ENCODE peak calls at places on chromosomes 5 and 9, in eight cellular contexts. D is fibroblast of lung, X is left lung, B is MM.1S, J is tibial nerve, Y is mammary epithelial cell, T is neural progenitor cell, Q is stomach. P is an unnamed sample.
A peak's percentile ranks its signal among the peaks of the same experiment; 100 is the strongest.

GRCh38 chr9:34249274-34249673 is 70.4 kb downstream of the UBAP1 start:
- DNase-seq in B (no peak), D (no peak), J (no peak), X (no peak), Y (peak; percentile 53), T (no peak), Q (no peak), P (no peak)

GRCh38 chr5:149215478-149216042 is 56.1 kb upstream of the AFAP1L1 start:
- DNase-seq in B (no peak), D (peak; percentile 80), Y (no peak), Q (no peak), J (peak; percentile 33), T (no peak), X (no peak), P (no peak)

GRCh38 chr9:75878461-75878860 is 12.0 kb upstream of the PCSK5 start:
- DNase-seq in B (no peak), Y (no peak), J (no peak), T (no peak), D (no peak), Q (no peak), X (no peak), P (no peak)

GRCh38 chr5:145980257-145980656 is 43.9 kb downstream of the SH3RF2 start:
- DNase-seq in B (no peak), X (no peak), Q (no peak), J (no peak), T (no peak), Y (no peak), D (no peak), P (no peak)

GRCh38 chr5:50727149-50727496 is 60.7 kb downstream of the PARP8 start:
- DNase-seq in Y (peak; percentile 54), Q (peak; percentile 50), T (no peak), B (no peak), J (no peak), D (no peak), X (no peak), P (peak; percentile 73)

GRCh38 chr9:36407122-36407723 is 7.2 kb upstream of the RNF38 start:
- DNase-seq in D (peak; percentile 77), J (peak; percentile 56), Y (peak; percentile 60), X (peak; percentile 57), B (peak; percentile 72), Q (peak; percentile 66), T (peak; percentile 77), P (peak; percentile 58)

GRCh38 chr5:132664696-132665209 is 6.8 kb downstream of the IL13 start:
- DNase-seq in B (no peak), D (no peak), Q (peak; percentile 14), J (no peak), X (no peak), Y (no peak), T (no peak), P (no peak)

GRCh38 chr9:107172160-107172978 is 110.7 kb upstream of the RAD23B start:
- DNase-seq in D (peak; percentile 86), B (peak; percentile 76), T (peak; percentile 82), J (peak; percentile 85), Q (peak; percentile 77), X (peak; percentile 41), Y (peak; percentile 64), P (peak; percentile 66)

GRCh38 chr9:134024393-134024792 is 888 bp upstream of the BRD3OS start:
- DNase-seq in J (no peak), X (no peak), Y (no peak), T (no peak), B (no peak), D (no peak), Q (no peak), P (no peak)

GRCh38 chr9:92747459-92748232 is 17.0 kb downstream of the BICD2 start:
- DNase-seq in Q (no peak), B (no peak), X (no peak), J (no peak), T (no peak), Y (peak; percentile 52), D (no peak), P (no peak)

GRCh38 chr5:161421067-161421466 is 125.5 kb downstream of the GABRB2 start:
- DNase-seq in X (no peak), D (no peak), Q (no peak), Y (no peak), J (no peak), T (peak; percentile 5), B (no peak), P (no peak)

GRCh38 chr9:125332527-125332926 is 70.9 kb downstream of the GAPVD1 start:
- DNase-seq in J (no peak), D (no peak), B (peak; percentile 82), Q (no peak), T (no peak), Y (no peak), X (no peak), P (no peak)

GRCh38 chr9:21964925-21965385 is 29.2 kb downstream of the CDKN2A start:
- DNase-seq in Y (peak; percentile 54), X (no peak), B (peak; percentile 13), D (peak; percentile 55), J (no peak), Q (peak; percentile 38), T (peak; percentile 22), P (peak; percentile 72)

GRCh38 chr5:98927242-98927987 is 1.4 kb downstream of the CHD1 start:
- DNase-seq in D (peak; percentile 64), Y (peak; percentile 74), Q (no peak), B (peak; percentile 47), J (peak; percentile 40), X (peak; percentile 53), T (peak; percentile 51), P (no peak)

GRCh38 chr5:179973391-179973790 is 65.7 kb upstream of the TBC1D9B start:
- DNase-seq in Q (no peak), X (no peak), T (no peak), B (no peak), Y (no peak), D (no peak), J (no peak), P (no peak)

GRCh38 chr5:67361932-67362729 is 165.5 kb upstream of the CD180 start:
- DNase-seq in X (no peak), T (no peak), B (no peak), Y (peak; percentile 68), J (no peak), Q (no peak), D (peak; percentile 20), P (no peak)

GRCh38 chr5:16135506-16135905 is 44.1 kb downstream of the MARCHF11 start:
- DNase-seq in T (no peak), B (no peak), D (no peak), Q (no peak), X (no peak), Y (no peak), J (no peak), P (no peak)

GRCh38 chr5:150190503-150190973 is 676 bp downstream of the SLC6A7 start:
- DNase-seq in T (peak; percentile 30), Y (no peak), X (no peak), J (no peak), B (no peak), Q (no peak), D (no peak), P (no peak)

DNA sequence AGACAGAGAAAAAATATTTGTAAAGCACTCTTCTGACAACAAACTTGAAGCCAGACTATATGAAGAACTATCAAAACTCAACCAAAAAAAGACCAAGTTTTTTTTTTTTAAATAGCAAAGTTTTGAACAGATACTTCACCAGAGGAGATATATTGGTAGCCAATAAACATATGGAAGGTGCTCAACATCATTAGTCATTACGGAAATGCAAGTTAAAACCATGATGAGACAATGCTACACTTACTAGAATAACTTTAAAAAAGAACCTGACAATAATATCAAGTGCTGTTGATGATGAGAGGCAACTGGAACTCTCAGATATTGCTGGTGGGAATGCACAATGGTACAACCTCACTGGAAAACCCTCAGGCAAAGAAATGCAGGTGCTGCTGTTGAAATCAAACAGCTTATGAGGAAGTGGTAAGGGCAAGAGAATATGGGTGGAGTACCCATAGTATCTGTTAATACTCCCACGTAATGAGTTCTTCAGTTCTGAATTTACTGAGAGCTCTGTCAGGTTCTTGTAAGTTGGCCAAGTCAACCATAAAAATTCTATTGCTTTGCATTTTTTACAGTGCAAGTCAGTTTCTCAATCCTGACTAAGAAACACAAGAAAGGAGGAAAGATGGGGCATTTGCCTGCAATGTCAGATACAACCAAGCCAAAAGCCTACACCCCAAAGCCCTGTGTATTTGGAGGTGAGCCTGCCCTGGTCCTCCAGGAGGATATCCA is 87.3 kb upstream of the GNAQ start:
- DNase-seq in Y (peak; percentile 98), Q (no peak), D (peak; percentile 17), B (no peak), J (no peak), T (no peak), X (no peak), P (peak; percentile 98)
- TF ChIP-seq CTCF in Y (no peak), Q (no peak), D (no peak), B (no peak), J (no peak), T (no peak), X (no peak), P (no peak)

GRCh38 chr9:106023455-106023854 is 329.1 kb downstream of the TMEM38B start:
- DNase-seq in Y (no peak), T (no peak), D (no peak), X (no peak), Q (no peak), B (no peak), J (no peak), P (no peak)
- H3K27ac ChIP-seq in Y (no peak overlapping the region), T (no peak overlapping the region), D (no peak overlapping the region), X (no peak overlapping the region), Q (no peak overlapping the region), B (no peak overlapping the region), J (no peak overlapping the region), P (no peak overlapping the region)

GRCh38 chr9:109972026-109973005 is 192.3 kb downstream of the PALM2AKAP2 start:
- DNase-seq in D (no peak), T (no peak), B (peak; percentile 34), X (no peak), J (no peak), Y (no peak), Q (no peak), P (no peak)
- H3K4me1 ChIP-seq in D (peaks cover 7% of the 10 kb centered on the region), T (peaks cover 12% of the 10 kb centered on the region), B (peaks cover 61% of the 10 kb centered on the region), X (peaks cover 37% of the 10 kb centered on the region), J (peaks cover 28% of the 10 kb centered on the region), Y (peaks cover 3% of the 10 kb centered on the region), Q (no peaks in the 10 kb centered on the region), P (no peaks in the 10 kb centered on the region)

GRCh38 chr5:127906562-127907204 is 176.9 kb upstream of the SLC12A2 start:
- DNase-seq in B (peak; percentile 23), Q (no peak), Y (no peak), T (no peak), J (no peak), X (no peak), D (no peak), P (no peak)

GRCh38 chr5:127907907-127908306 is 175.7 kb upstream of the SLC12A2 start:
- DNase-seq in J (no peak), B (peak; percentile 37), D (no peak), Y (no peak), Q (no peak), T (no peak), X (no peak), P (no peak)

GRCh38 chr5:127909821-127910220 is 173.7 kb upstream of the SLC12A2 start:
- DNase-seq in T (no peak), Q (no peak), X (no peak), D (no peak), B (no peak), Y (no peak), J (no peak), P (no peak)

GRCh38 chr5:127910307-127910956 is 173.1 kb upstream of the SLC12A2 start:
- DNase-seq in J (no peak), Y (no peak), B (no peak), T (no peak), X (no peak), Q (no peak), D (no peak), P (no peak)

DNA sequence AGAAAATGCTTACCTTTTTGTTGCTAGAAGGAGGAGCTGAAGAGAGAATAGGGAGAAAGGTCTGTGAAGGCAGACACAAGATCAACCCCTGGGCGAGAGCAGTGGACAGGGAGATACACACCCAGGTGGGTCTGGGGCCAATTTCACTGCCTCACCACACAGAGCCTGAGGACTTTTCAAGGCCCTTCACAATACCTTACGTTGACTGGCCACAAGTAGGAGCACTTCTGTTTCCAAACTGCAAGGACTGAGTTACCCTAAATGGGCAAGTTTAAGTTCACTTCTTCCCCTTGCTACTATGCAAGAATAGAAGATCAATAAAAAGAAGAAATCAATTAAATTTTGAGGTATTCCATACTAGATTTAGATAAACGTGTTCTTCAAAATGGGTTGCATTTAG is 174.5 kb upstream of the SLC12A2 start:
- DNase-seq in D (peak; percentile 68), J (no peak), X (no peak), Y (peak; percentile 48), T (peak; percentile 51), Q (no peak), B (peak; percentile 74), P (no peak)
- TF ChIP-seq CTCF in D (peak; percentile 71), J (no peak), X (peak; percentile 35), Y (peak; percentile 78), T (peak; percentile 64), Q (peak; percentile 27), B (peak; percentile 72), P (peak; percentile 72)